ENCODE peak calls at places on chromosomes 4 and X, in six cellular contexts. T is A549, Z is body of pancreas, R is right lobe of liver, O is HepG2, E is GM12878. U is an unnamed sample.

GRCh38 chr4:74039065-74039763 is 725 bp upstream of the CXCL3 start:
- ATAC-seq in T (peak; percentile 52), Z (peak; percentile 52), R (peak; percentile 70), O (peak; percentile 78), E (peak; percentile 70), U (peak; percentile 11)

GRCh38 chr4:140856692-140857091 is 100.5 kb upstream of the TBC1D9 start:
- ATAC-seq in T (no peak), Z (no peak), R (no peak), O (no peak), E (no peak), U (peak; percentile 74)

GRCh38 chr4:6768539-6768905 is 14.0 kb upstream of the KIAA0232 start:
- ATAC-seq in T (no peak), Z (no peak), R (peak; percentile 21), O (no peak), E (no peak), U (peak; percentile 49)

GRCh38 chrX:100625985-100626491 is 10.6 kb downstream of the TSPAN6 start:
- ATAC-seq in T (no peak), Z (no peak), R (no peak), O (no peak), E (peak; percentile 93), U (no peak)

GRCh38 chr4:142356797-142357196 is 489.3 kb downstream of the INPP4B start:
- ATAC-seq in T (no peak), Z (no peak), R (no peak), O (no peak), E (peak; percentile 50), U (no peak)

GRCh38 chr4:152459326-152459725 is 76.6 kb downstream of the FBXW7 start:
- ATAC-seq in T (no peak), Z (no peak), R (no peak), O (no peak), E (peak; percentile 38), U (no peak)

GRCh38 chr4:7169134-7169533 is 23.2 kb upstream of the SORCS2 start:
- ATAC-seq in T (no peak), Z (no peak), R (no peak), O (no peak), E (no peak), U (no peak)

GRCh38 chrX:150036641-150037040 is 98.3 kb upstream of the EOLA2 start:
- ATAC-seq in T (no peak), Z (no peak), R (no peak), O (no peak), E (no peak), U (no peak)

GRCh38 chr4:55337944-55338343 is 8.1 kb upstream of the SRD5A3 start:
- ATAC-seq in T (no peak), Z (no peak), R (no peak), O (no peak), E (no peak), U (no peak)

GRCh38 chrX:111041018-111041462 is 55.0 kb upstream of the PAK3 start:
- ATAC-seq in T (peak; percentile 80), Z (no peak), R (no peak), O (no peak), E (peak; percentile 61), U (no peak)

GRCh38 chr4:155769092-155769491 is 10.3 kb downstream of the GUCY1B1 start:
- ATAC-seq in T (no peak), Z (no peak), R (peak; percentile 59), O (no peak), E (peak; percentile 86), U (no peak)

DNA sequence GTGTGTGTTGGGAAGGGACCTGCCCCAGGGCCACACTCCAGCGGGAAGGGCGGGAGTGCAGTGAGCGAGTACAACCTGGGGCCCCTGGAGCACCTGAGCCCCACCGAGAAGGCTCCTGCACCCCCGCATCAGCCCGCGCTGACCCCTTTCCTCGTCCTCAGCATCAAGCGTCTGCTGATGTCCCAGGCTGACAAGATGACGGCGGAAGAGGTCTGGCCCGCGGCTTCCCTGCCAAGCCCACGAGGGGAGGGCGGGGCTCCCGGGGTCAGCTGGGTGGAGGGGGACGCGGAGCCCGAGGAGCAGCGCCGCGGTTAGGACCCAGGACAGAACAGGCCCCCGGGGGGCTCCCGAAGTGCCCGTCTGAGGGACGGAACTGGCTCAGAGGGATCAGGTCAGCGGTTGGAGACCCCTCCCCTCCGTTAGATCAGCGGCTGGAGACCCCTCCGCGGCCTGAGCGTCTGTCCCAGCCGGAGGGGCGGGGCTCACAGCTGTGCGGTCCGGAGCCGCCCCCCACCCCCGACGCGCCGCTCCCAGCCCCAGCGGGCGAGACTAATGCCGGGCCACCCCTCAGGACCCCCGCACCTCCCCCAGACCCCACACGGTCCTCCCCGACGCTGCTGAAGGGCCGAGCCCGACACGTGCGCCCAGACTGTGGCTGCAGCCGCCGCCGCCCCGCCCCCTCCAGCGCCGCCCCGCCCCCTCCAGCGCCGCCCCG is 6.7 kb downstream of the MYL5 start:
- ATAC-seq in T (peak; percentile 14), Z (peak; percentile 32), R (peak; percentile 24), O (no peak), E (peak; percentile 59), U (peak; percentile 75)
- TF ChIP-seq POLR2A in T (no peak), Z (no peak), R (peak; percentile 16), O (no peak), E (no peak), U (no peak)

GRCh38 chr4:2756691-2757350 is 685 bp upstream of the TNIP2 start:
- ATAC-seq in T (no peak), Z (no peak), R (no peak), O (no peak), E (no peak), U (no peak)

GRCh38 chr4:2757426-2757825 is 1.3 kb upstream of the TNIP2 start:
- ATAC-seq in T (no peak), Z (no peak), R (no peak), O (no peak), E (no peak), U (no peak)

GRCh38 chr4:2754848-2755820 is 1.0 kb downstream of the TNIP2 start:
- ATAC-seq in T (no peak), Z (no peak), R (no peak), O (peak; percentile 2), E (no peak), U (no peak)

GRCh38 chr4:2753444-2753843 is 2.7 kb downstream of the TNIP2 start:
- ATAC-seq in T (no peak), Z (no peak), R (no peak), O (no peak), E (no peak), U (no peak)

DNA sequence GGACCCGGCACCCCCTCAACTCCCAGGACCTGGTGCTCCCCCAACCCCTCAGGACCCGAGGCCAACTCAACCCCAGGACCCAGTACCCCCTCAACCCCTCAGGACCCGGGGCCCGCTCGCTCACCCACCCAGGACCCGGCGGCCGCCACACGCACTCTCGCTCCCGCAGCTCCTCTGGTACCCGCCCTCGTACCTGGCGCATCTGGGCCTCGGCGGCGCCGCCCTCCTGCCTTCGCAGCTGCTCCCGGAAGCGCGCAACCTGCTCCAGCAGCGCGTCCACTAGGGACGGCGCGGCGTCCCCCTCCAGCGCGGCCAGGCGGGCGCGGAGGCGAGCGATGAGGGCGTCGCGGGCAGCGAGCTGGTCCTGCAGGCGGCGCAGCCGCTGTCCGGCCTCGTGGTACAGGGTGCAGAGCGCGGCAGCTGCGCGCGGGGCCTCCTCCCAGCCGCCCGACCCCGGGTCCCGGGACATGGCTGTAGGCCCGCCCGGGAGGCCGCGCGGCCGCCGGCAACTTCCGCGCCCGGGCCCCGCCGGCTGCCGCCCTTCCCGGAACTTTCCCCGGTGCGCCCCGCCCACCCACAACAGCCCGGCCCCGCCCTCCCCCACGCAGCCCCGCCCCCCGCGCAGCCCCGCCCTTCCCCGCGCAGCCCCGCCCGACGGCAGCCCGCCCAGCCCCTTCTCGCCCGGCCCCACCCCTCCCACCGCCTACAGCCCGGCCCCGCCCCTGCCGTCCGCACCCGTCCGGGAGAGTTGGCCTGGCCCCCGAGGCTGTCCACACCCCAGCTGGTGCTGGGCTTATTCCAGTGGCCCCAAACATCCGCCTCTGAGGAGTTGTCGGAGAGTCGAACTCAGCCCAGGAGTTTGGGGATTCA is at the start of gene TNIP2:
- ATAC-seq in T (peak; percentile 85), Z (peak; percentile 79), R (peak; percentile 86), O (peak; percentile 87), E (peak; percentile 84), U (peak; percentile 93)
- TF ChIP-seq POLR2A in T (peak; percentile 75), Z (peak; percentile 37), R (peak; percentile 84), O (peak; percentile 71), E (peak; percentile 86), U (peak; percentile 84)

DNA sequence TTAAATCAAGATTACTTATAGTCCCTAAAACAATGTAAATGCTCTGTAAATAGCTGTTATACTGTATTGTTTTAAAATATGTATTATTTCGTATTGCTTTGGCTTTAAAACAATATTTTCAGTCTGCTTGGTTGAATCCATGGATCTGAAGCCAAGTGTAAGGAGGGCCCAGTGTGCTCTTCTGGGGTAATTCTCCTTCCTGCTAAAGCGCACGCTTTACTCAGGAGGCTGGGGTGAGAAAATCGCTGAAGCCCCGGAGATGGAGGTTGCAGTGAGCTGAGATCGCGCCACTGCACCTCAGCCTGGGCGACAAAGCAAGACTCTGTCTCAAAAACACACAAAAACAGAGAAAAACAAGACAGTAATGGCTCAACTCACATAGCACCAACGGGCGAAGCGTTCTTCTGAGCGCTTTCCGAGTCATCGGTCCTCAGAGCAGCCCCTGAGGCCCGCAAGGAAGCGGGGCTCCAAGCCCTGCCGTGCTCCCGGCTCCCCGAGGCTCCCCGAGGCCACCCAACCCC is 356 bp upstream of the IDUA start:
- ATAC-seq in T (no peak), Z (peak; percentile 10), R (no peak), O (no peak), E (peak; percentile 36), U (peak; percentile 18)
- TF ChIP-seq POLR2A in T (no peak), Z (peak; percentile 45), R (no peak), O (peak; percentile 47), E (no peak), U (peak; percentile 36)

GRCh38 chrX:107714196-107714811 is 61.3 kb downstream of the TSC22D3 start:
- ATAC-seq in T (no peak), Z (no peak), R (no peak), O (peak; percentile 51), E (peak; percentile 1), U (no peak)
- TF ChIP-seq POLR2A in T (no peak), Z (no peak), R (no peak), O (no peak), E (no peak), U (no peak)

GRCh38 chr4:184825394-184826314 is at the start of gene ACSL1:
- ATAC-seq in T (peak; percentile 89), Z (peak; percentile 94), R (peak; percentile 85), O (peak; percentile 85), E (peak; percentile 61), U (peak; percentile 93)
- TF ChIP-seq POLR2A in T (peak; percentile 36), Z (peak; percentile 63), R (peak; percentile 98), O (peak; percentile 54), E (peak; percentile 88), U (peak; percentile 68)

GRCh38 chr4:16226816-16227461 is 668 bp upstream of the TAPT1 start:
- ATAC-seq in T (peak; percentile 62), Z (peak; percentile 57), R (peak; percentile 64), O (peak; percentile 72), E (peak; percentile 72), U (peak; percentile 50)
- TF ChIP-seq POLR2A in T (no peak), Z (peak; percentile 61), R (no peak), O (peak; percentile 63), E (peak; percentile 44), U (peak; percentile 16)